ENCODE peak calls at places on chromosome 6, in six cellular contexts. R is GM12865, L is fibroblast of mammary gland, Y is transverse colon, V is endodermal cell, G is dorsolateral prefrontal cortex. K is an unnamed sample.
A peak's percentile ranks its signal among the peaks of the same experiment; 100 is the strongest.

GRCh38 chr6:100592929-100593328 is 128.2 kb upstream of the SIM1 start:
- DNase-seq in R (no peak), V (no peak), L (no peak), G (no peak), Y (no peak), K (no peak)

GRCh38 chr6:75855047-75855446 is 106.0 kb downstream of the MYO6 start:
- DNase-seq in L (peak; percentile 77), R (peak; percentile 64), V (no peak), Y (peak; percentile 46), G (no peak), K (no peak)

GRCh38 chr6:154252676-154253075 is 103.9 kb downstream of the IPCEF1 start:
- DNase-seq in L (peak; percentile 25), Y (no peak), G (no peak), V (no peak), R (no peak), K (no peak)

GRCh38 chr6:106974337-106974998 is at the start of gene CD24:
- DNase-seq in Y (peak; percentile 83), R (peak; percentile 35), L (no peak), G (no peak), V (peak; percentile 92), K (no peak)

GRCh38 chr6:756224-756623 is 63.3 kb upstream of the EXOC2 start:
- DNase-seq in R (no peak), Y (no peak), G (no peak), L (no peak), V (no peak), K (no peak)

GRCh38 chr6:138593100-138593877 is 94.0 kb upstream of the NHSL1 start:
- DNase-seq in R (peak; percentile 82), G (no peak), L (peak; percentile 99), V (peak; percentile 65), Y (peak; percentile 45), K (no peak)

GRCh38 chr6:105587349-105588115 is 184.7 kb upstream of the PREP start:
- DNase-seq in G (no peak), Y (no peak), R (no peak), V (no peak), L (peak; percentile 50), K (no peak)

GRCh38 chr6:154932562-154933027 is 62.5 kb upstream of the TIAM2 start:
- DNase-seq in G (no peak), V (peak; percentile 68), Y (no peak), R (no peak), L (peak; percentile 95), K (no peak)

GRCh38 chr6:2680264-2680908 is 70.3 kb downstream of the MYLK4 start:
- DNase-seq in V (no peak), R (no peak), L (no peak), G (no peak), Y (no peak), K (no peak)

GRCh38 chr6:148452921-148453320 is 110.3 kb downstream of the SASH1 start:
- DNase-seq in L (no peak), V (peak; percentile 39), G (no peak), Y (no peak), R (no peak), K (no peak)

GRCh38 chr6:37324131-37325033 is 29.4 kb upstream of the RNF8 start:
- DNase-seq in R (no peak), Y (no peak), L (peak; percentile 71), V (no peak), G (no peak), K (no peak)

GRCh38 chr6:31729979-31730630 is 1.0 kb upstream of the DDAH2 start:
- DNase-seq in Y (peak; percentile 90), G (peak; percentile 72), L (peak; percentile 84), V (peak; percentile 97), R (peak; percentile 78), K (peak; percentile 95)

GRCh38 chr6:46097381-46097780 is 32.4 kb upstream of the ENPP4 start:
- DNase-seq in L (no peak), R (no peak), Y (no peak), V (no peak), G (no peak), K (no peak)

GRCh38 chr6:106458021-106458986 is 97.8 kb downstream of the CRYBG1 start:
- DNase-seq in V (no peak), Y (no peak), R (no peak), L (no peak), G (no peak), K (no peak)

GRCh38 chr6:45965787-45966186 is 49.9 kb downstream of the CLIC5 start:
- DNase-seq in G (no peak), V (no peak), L (peak; percentile 15), Y (no peak), R (no peak), K (no peak)

GRCh38 chr6:84027340-84028183 is 6.0 kb upstream of the MRAP2 start:
- DNase-seq in R (no peak), G (no peak), V (no peak), Y (peak; percentile 55), L (peak; percentile 29), K (peak; percentile 81)

GRCh38 chr6:151284431-151285060 is 44.8 kb downstream of the AKAP12 start:
- DNase-seq in G (no peak), Y (no peak), R (peak; percentile 26), L (peak; percentile 44), V (no peak), K (no peak)
- H3K4me3 ChIP-seq in G (no peak overlapping the region), Y (no peak overlapping the region), R (peak overlapping the region; percentile 35), L (no peak overlapping the region), V (no peak overlapping the region), K (no peak overlapping the region)

DNA sequence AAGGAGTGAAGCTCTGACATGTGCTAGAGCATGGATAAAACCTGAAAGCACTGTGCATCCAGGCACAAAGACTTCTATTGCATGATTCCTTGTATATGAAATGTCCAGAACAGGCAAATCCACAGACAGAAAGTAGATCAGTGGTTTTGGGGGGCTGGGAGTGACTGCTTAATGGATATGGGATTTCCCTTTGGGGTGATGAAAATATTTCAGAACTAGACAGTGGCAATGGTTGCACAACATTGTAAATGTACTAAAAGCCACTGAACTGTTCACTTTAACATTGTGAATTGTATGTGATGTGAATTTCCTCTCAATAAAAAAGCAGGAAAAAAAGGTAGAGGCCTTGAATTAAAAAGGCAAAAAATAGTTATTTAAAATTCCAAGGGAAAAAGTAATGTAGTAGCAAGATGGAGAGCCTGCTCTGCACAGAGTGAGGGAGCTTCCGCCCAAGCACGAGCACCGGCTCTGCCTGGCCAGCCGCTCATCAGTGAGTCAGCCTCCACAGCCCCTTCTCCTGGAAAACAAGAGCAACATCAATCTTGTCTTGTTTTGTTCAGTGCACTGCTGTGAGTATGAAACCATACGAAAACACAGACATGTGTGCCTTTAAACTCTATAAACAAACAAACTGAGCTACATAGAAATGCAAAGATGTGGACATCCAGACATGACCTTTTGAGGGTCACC is 74.6 kb upstream of the THBS2 start:
- DNase-seq in G (no peak), L (peak; percentile 87), V (no peak), Y (no peak), R (no peak), K (no peak)
- TF ChIP-seq CTCF in G (no peak), L (no peak), V (no peak), Y (no peak), R (no peak), K (no peak)

GRCh38 chr6:29977425-29977727 is 35.0 kb downstream of the HLA-A start:
- DNase-seq in R (no peak), V (no peak), L (no peak), G (no peak), Y (no peak), K (no peak)

GRCh38 chr6:29976253-29976587 is 33.9 kb downstream of the HLA-A start:
- DNase-seq in G (no peak), V (no peak), Y (no peak), R (no peak), L (no peak), K (no peak)

GRCh38 chr6:29976588-29977424 is 34.5 kb downstream of the HLA-A start:
- DNase-seq in G (peak; percentile 70), R (peak; percentile 80), Y (peak; percentile 84), V (peak; percentile 89), L (peak; percentile 64), K (peak; percentile 88)

GRCh38 chr6:29975561-29975907 is 33.2 kb downstream of the HLA-A start:
- DNase-seq in R (no peak), Y (no peak), V (no peak), G (no peak), L (no peak), K (no peak)

GRCh38 chr6:29974901-29975560 is 32.7 kb downstream of the HLA-A start:
- DNase-seq in G (no peak), Y (no peak), V (peak; percentile 73), L (no peak), R (no peak), K (no peak)
- H3K4me3 ChIP-seq in G (peak overlapping the region; percentile 70), Y (peak overlapping the region; percentile 59), V (peak overlapping the region; percentile 54), L (no peak overlapping the region), R (no peak overlapping the region), K (peak overlapping the region; percentile 71)

DNA sequence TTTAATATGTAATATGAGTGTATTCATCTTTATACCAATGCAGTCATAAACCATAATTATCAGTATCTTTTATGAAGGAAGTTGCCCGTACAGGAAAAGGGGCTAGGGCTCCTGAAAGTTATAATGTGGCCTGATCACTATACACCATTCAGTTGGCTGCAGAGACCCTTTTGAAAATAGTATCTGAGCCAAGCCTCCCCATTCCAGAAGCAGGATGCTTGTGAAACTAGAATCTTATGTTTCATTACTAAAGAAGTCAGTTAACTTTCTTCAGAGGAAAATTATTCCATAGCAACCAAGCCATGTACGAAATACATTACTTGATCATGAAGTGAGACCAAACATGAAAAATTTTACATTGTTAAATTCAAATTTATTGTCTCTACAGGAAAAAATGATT is 251.5 kb upstream of the TCF21 start:
- DNase-seq in Y (no peak), V (no peak), L (no peak), R (no peak), G (no peak), K (no peak)
- TF ChIP-seq CTCF in Y (no peak), V (no peak), L (no peak), R (no peak), G (no peak), K (no peak)

DNA sequence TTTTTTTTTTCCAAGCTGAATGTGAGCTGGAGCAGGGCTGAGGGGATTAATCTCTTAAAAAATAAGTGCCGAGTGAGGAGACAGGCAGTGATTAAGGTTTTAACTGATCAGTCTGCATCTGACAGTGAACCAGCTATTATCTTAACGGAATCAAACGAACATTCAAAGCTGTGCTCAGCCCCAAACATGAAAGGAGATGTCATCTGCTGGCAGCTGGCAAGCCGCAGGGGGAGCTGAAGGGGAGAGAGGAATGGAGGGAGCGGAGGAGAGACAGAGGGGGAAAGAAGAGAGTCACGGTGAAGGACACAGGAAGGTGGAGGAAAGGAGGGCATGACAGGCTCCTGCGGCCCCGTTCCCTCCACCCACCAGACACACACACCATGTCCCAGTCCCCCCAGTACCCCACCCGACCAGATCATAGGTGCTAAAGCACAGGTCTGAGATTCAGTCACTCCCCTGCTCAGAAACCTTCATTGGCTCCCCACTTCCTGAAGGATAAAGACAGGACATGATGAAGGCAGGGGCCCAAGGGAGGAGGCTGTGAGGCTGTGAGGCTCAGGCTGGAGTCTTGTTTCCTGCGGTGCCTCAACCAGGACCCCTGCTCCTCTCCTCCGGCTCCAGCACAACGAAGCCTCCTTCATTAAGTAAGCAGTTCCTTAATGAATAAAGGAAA is 80.9 kb downstream of the NCR2 start:
- DNase-seq in L (no peak), R (no peak), G (no peak), V (peak; percentile 53), Y (no peak), K (no peak)
- H3K4me3 ChIP-seq in L (no peak overlapping the region), R (no peak overlapping the region), G (no peak overlapping the region), V (no peak overlapping the region), Y (no peak overlapping the region), K (no peak overlapping the region)

GRCh38 chr6:53070808-53071207 is 5.6 kb downstream of the FBXO9 start:
- DNase-seq in L (no peak), Y (no peak), R (peak; percentile 48), V (no peak), G (no peak), K (no peak)
- TF ChIP-seq CTCF in L (no peak), Y (no peak), R (no peak), V (no peak), G (no peak), K (no peak)

GRCh38 chr6:137213813-137214212 is 5.4 kb downstream of the IFNGR1 start:
- DNase-seq in L (peak; percentile 37), Y (no peak), G (no peak), V (no peak), R (no peak), K (no peak)
- H3K4me3 ChIP-seq in L (no peak overlapping the region), Y (peak overlapping the region; percentile 2), G (no peak overlapping the region), V (peak overlapping the region; percentile 39), R (no peak overlapping the region), K (peak overlapping the region; percentile 34)

K was measured in coronary artery.